ENCODE peak calls at places on chromosomes 1 and 21, in six cellular contexts. One of them, this sample, is unnamed.

GRCh38 chr1:23436520-23437354 is 12.2 kb upstream of the TCEA3 start:
- DNase-seq in GM12878: no peak
- DNase-seq in H1: peak; percentile 99
- DNase-seq in K562: peak; percentile 100
- DNase-seq in HepG2: no peak
- DNase-seq in GM12892: no peak
- DNase-seq in this sample: no peak

GRCh38 chr1:2594001-2594640 is 7.5 kb downstream of the PRXL2B start:
- DNase-seq in H1: no peak
- DNase-seq in HepG2: no peak
- DNase-seq in GM12878: no peak
- DNase-seq in GM12892: no peak
- DNase-seq in K562: no peak
- DNase-seq in this sample: peak; percentile 11

GRCh38 chr1:197869502-197869890 is 32.9 kb upstream of the C1orf53 start:
- DNase-seq in K562: no peak
- DNase-seq in GM12892: no peak
- DNase-seq in HepG2: no peak
- DNase-seq in GM12878: no peak
- DNase-seq in H1: no peak
- DNase-seq in this sample: no peak

GRCh38 chr1:247332215-247332900 is 691 bp upstream of the ZNF496 start:
- DNase-seq in K562: peak; percentile 84
- DNase-seq in GM12892: peak; percentile 67
- DNase-seq in GM12878: no peak
- DNase-seq in HepG2: no peak
- DNase-seq in H1: peak; percentile 76
- DNase-seq in this sample: peak; percentile 57

GRCh38 chr1:175870217-175870616 is 126.8 kb upstream of the TNR start:
- DNase-seq in H1: no peak
- DNase-seq in GM12892: no peak
- DNase-seq in GM12878: no peak
- DNase-seq in HepG2: no peak
- DNase-seq in K562: no peak
- DNase-seq in this sample: no peak

GRCh38 chr1:217620814-217621213 is 10.1 kb downstream of the GPATCH2 start:
- DNase-seq in K562: no peak
- DNase-seq in HepG2: no peak
- DNase-seq in H1: no peak
- DNase-seq in GM12892: peak; percentile 13
- DNase-seq in GM12878: peak; percentile 64
- DNase-seq in this sample: peak; percentile 15

GRCh38 chr1:214352838-214353237 is 71.9 kb downstream of the SMYD2 start:
- DNase-seq in GM12878: no peak
- DNase-seq in GM12892: no peak
- DNase-seq in H1: no peak
- DNase-seq in K562: no peak
- DNase-seq in HepG2: no peak
- DNase-seq in this sample: no peak

GRCh38 chr1:160006312-160006940 is 25.4 kb downstream of the PIGM start:
- DNase-seq in HepG2: peak; percentile 58
- DNase-seq in H1: peak; percentile 78
- DNase-seq in GM12878: no peak
- DNase-seq in GM12892: peak; percentile 44
- DNase-seq in K562: peak; percentile 84
- DNase-seq in this sample: peak; percentile 54

GRCh38 chr1:115714572-115715141 is 53.9 kb downstream of the CASQ2 start:
- DNase-seq in GM12878: no peak
- DNase-seq in K562: no peak
- DNase-seq in HepG2: peak; percentile 41
- DNase-seq in GM12892: no peak
- DNase-seq in H1: no peak
- DNase-seq in this sample: no peak

GRCh38 chr1:161013104-161013590 is 7.8 kb downstream of the F11R start:
- DNase-seq in HepG2: no peak
- DNase-seq in GM12892: no peak
- DNase-seq in H1: no peak
- DNase-seq in GM12878: no peak
- DNase-seq in K562: no peak
- DNase-seq in this sample: no peak

GRCh38 chr1:92411511-92411910 is 75.2 kb downstream of the GFI1 start:
- DNase-seq in GM12892: no peak
- DNase-seq in K562: no peak
- DNase-seq in GM12878: no peak
- DNase-seq in HepG2: no peak
- DNase-seq in H1: no peak
- DNase-seq in this sample: no peak

GRCh38 chr1:86774305-86775304 is 70.2 kb downstream of the SH3GLB1 start:
- DNase-seq in K562: peak; percentile 34
- DNase-seq in H1: no peak
- DNase-seq in GM12892: no peak
- DNase-seq in HepG2: peak; percentile 100
- DNase-seq in GM12878: peak; percentile 66
- DNase-seq in this sample: no peak

GRCh38 chr1:25065246-25066238 is 135.5 kb upstream of the RUNX3 start:
- DNase-seq in HepG2: no peak
- DNase-seq in K562: peak; percentile 31
- DNase-seq in GM12892: no peak
- DNase-seq in GM12878: no peak
- DNase-seq in H1: no peak
- DNase-seq in this sample: no peak

GRCh38 chr1:30318413-30318812 is 405.0 kb downstream of the MATN1 start:
- DNase-seq in HepG2: no peak
- DNase-seq in GM12892: no peak
- DNase-seq in H1: peak; percentile 48
- DNase-seq in K562: peak; percentile 45
- DNase-seq in GM12878: no peak
- DNase-seq in this sample: no peak

GRCh38 chr21:31479222-31479621 is 135.2 kb upstream of the TIAM1 start:
- DNase-seq in HepG2: no peak
- DNase-seq in GM12892: no peak
- DNase-seq in GM12878: no peak
- DNase-seq in K562: no peak
- DNase-seq in H1: no peak
- DNase-seq in this sample: no peak

GRCh38 chr1:102191723-102192122 is 195.0 kb upstream of the OLFM3 start:
- DNase-seq in K562: no peak
- DNase-seq in GM12892: no peak
- DNase-seq in HepG2: peak; percentile 45
- DNase-seq in H1: no peak
- DNase-seq in GM12878: peak; percentile 7
- DNase-seq in this sample: no peak

GRCh38 chr1:221837886-221838285 is 96.0 kb upstream of the DUSP10 start:
- DNase-seq in K562: no peak
- DNase-seq in H1: no peak
- DNase-seq in HepG2: no peak
- DNase-seq in GM12878: peak; percentile 59
- DNase-seq in GM12892: peak; percentile 5
- DNase-seq in this sample: no peak

GRCh38 chr1:81232505-81232904 is 568.2 kb upstream of the ADGRL2 start:
- DNase-seq in H1: no peak
- DNase-seq in K562: no peak
- DNase-seq in GM12892: no peak
- DNase-seq in GM12878: no peak
- DNase-seq in HepG2: no peak
- DNase-seq in this sample: no peak

GRCh38 chr1:100786870-100787269 is 67.3 kb downstream of the VCAM1 start:
- DNase-seq in K562: no peak
- DNase-seq in GM12892: no peak
- DNase-seq in H1: no peak
- DNase-seq in GM12878: no peak
- DNase-seq in HepG2: no peak
- DNase-seq in this sample: no peak

GRCh38 chr1:37537378-37537777 is 16.7 kb downstream of the SNIP1 start:
- DNase-seq in H1: no peak
- DNase-seq in HepG2: no peak
- DNase-seq in GM12892: no peak
- DNase-seq in K562: no peak
- DNase-seq in GM12878: no peak
- DNase-seq in this sample: no peak

DNA sequence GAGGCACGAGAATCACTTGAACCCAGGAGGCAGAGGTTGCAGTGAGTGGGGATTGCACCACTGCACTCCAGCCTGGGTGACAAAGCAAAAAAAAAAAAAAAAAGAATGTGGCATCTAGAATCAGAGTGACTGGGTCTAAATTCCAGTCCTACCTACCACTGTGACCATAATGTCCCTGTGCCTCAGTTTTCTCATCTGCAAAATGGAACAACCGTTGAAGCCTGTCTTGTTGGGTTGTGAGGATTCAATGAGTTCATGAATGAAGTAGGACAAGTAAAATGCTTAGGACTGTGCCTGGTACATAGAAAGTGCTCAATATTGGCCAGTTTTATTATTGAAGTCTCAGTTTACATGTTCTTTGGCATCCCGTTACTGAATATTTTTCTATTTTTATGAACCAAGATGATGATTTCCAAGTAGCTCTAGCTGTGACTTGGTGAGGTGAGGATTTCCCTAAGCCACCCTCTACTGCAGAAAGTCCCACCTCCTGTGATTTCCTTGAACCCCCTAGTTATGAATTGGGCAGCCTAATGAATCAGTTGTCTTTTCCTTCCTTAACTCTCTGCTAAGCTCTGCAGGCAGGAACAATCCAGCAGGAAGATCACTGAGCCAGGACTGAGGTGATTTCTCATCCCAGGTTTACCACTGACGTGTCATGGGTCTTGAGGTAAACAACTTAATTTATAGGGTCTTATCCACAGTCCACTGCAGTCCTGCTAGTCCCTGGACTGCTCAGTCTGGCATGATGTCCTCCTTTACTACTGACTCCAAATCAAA is 18.9 kb upstream of the MEAF6 start:
- DNase-seq in GM12878: no peak
- DNase-seq in H1: no peak
- DNase-seq in K562: no peak
- DNase-seq in HepG2: no peak
- DNase-seq in GM12892: no peak
- DNase-seq in this sample: no peak
- TF ChIP-seq TAF1 in GM12878: no peak
- TF ChIP-seq TAF1 in H1: no peak
- TF ChIP-seq TAF1 in K562: no peak
- TF ChIP-seq TAF1 in HepG2: no peak
- TF ChIP-seq TAF1 in GM12892: no peak
- TF ChIP-seq TAF1 in this sample: no peak

GRCh38 chr1:209805875-209806760 is at the start of gene IRF6:
- DNase-seq in GM12878: no peak
- DNase-seq in H1: peak; percentile 98
- DNase-seq in GM12892: peak; percentile 69
- DNase-seq in HepG2: no peak
- DNase-seq in K562: peak; percentile 98
- DNase-seq in this sample: peak; percentile 72
- TF ChIP-seq POLR2A in GM12878: no peak
- TF ChIP-seq POLR2A in H1: peak; percentile 81
- TF ChIP-seq POLR2A in GM12892: no peak
- TF ChIP-seq POLR2A in HepG2: no peak
- TF ChIP-seq POLR2A in K562: peak; percentile 83
- TF ChIP-seq POLR2A in this sample: no peak

DNA sequence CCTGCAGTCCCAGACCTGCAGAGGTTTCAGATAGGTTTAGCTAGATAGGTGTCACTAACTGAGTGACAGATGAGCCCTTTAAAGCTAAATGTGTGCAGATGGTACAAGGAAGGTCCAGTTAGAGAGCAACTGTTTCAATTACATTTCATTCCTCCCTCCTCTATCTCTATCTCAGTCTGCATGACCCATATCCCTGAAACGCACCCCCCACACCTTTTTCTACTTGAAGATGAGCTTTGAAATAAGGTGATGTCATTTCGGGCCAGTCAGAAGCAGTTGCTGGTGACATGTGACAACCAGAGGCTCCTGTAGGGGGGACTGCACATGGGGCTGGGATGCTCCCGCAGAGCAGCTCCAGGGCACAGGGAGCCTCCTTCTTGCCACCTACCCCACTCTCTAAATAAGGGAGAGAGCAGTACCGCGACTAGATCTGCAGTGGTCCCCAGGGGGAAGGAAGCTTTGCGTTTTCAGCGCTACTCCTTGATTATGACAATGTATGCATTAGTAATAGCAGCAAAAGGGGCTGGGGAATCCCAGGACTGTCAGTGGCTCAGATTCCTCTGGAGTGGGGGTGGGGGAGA is 4.3 kb downstream of the ATP8B2 start:
- DNase-seq in K562: peak; percentile 70
- DNase-seq in GM12892: no peak
- DNase-seq in HepG2: no peak
- DNase-seq in H1: no peak
- DNase-seq in GM12878: no peak
- DNase-seq in this sample: no peak
- TF ChIP-seq POLR2AphosphoS5 in K562: no peak
- TF ChIP-seq POLR2AphosphoS5 in GM12892: no peak
- TF ChIP-seq POLR2AphosphoS5 in HepG2: no peak
- TF ChIP-seq POLR2AphosphoS5 in H1: no peak
- TF ChIP-seq POLR2AphosphoS5 in GM12878: no peak
- TF ChIP-seq POLR2AphosphoS5 in this sample: no peak

GRCh38 chr1:227532019-227532619 is 31.2 kb upstream of the ZNF678 start:
- DNase-seq in K562: no peak
- DNase-seq in GM12878: no peak
- DNase-seq in GM12892: no peak
- DNase-seq in HepG2: no peak
- DNase-seq in H1: no peak
- DNase-seq in this sample: no peak
- TF ChIP-seq TAF1 in K562: no peak
- TF ChIP-seq TAF1 in GM12878: no peak
- TF ChIP-seq TAF1 in GM12892: no peak
- TF ChIP-seq TAF1 in HepG2: no peak
- TF ChIP-seq TAF1 in H1: no peak
- TF ChIP-seq TAF1 in this sample: no peak

GRCh38 chr1:40389871-40390560 is 16.5 kb downstream of the SMAP2 start:
- DNase-seq in GM12892: no peak
- DNase-seq in H1: no peak
- DNase-seq in GM12878: no peak
- DNase-seq in K562: no peak
- DNase-seq in HepG2: peak; percentile 98
- DNase-seq in this sample: no peak

GRCh38 chr1:40393173-40393572 is 19.6 kb downstream of the SMAP2 start:
- DNase-seq in K562: no peak
- DNase-seq in GM12892: no peak
- DNase-seq in H1: no peak
- DNase-seq in HepG2: no peak
- DNase-seq in GM12878: no peak
- DNase-seq in this sample: no peak

GRCh38 chr1:40390857-40391256 is 17.3 kb downstream of the SMAP2 start:
- DNase-seq in GM12892: no peak
- DNase-seq in HepG2: no peak
- DNase-seq in GM12878: no peak
- DNase-seq in H1: no peak
- DNase-seq in K562: no peak
- DNase-seq in this sample: no peak

GRCh38 chr1:40392206-40392605 is 18.7 kb downstream of the SMAP2 start:
- DNase-seq in H1: no peak
- DNase-seq in K562: no peak
- DNase-seq in HepG2: no peak
- DNase-seq in GM12892: no peak
- DNase-seq in GM12878: no peak
- DNase-seq in this sample: no peak

DNA sequence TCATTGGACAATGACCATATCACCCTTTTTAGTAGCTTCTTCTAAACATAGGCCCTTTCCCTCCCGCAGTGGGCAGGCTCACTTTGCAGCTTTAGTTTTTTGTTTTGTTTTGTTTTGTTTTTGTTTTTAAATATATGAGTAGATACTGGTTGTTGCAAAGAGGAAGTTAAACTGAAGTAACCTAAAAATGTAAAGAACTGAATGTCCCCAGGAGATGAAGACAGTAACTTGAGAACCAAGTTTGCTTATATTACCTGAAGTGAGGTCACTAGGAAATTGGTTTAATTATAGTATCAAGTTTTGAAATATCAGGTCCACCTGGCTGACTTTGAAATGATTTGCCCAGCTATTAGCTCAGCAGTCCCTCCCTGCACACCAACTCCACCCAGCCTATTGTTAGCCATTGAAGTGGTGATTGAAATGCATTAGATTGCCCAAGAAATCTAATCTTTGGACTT is 18.2 kb downstream of the SMAP2 start:
- DNase-seq in GM12892: no peak
- DNase-seq in K562: no peak
- DNase-seq in GM12878: no peak
- DNase-seq in H1: no peak
- DNase-seq in HepG2: no peak
- DNase-seq in this sample: no peak
- TF ChIP-seq POLR2A in GM12892: no peak
- TF ChIP-seq POLR2A in K562: no peak
- TF ChIP-seq POLR2A in GM12878: no peak
- TF ChIP-seq POLR2A in H1: no peak
- TF ChIP-seq POLR2A in HepG2: no peak
- TF ChIP-seq POLR2A in this sample: peak; percentile 57